ENCODE peak calls at places on chromosomes 4 and X, in eight cellular contexts. W, I, P, L, E, S, Q and C are unnamed samples. For H3K9me3, the result is how much of the 10 kb centered on the place peaks cover.

GRCh38 chr4:53510981-53511380 is 80.3 kb downstream of the LNX1 start:
- DNase-seq in L (no peak), Q (no peak), P (no peak), E (no peak), S (no peak), I (no peak), W (no peak), C (no peak)

GRCh38 chrX:119734897-119735339 is 23.5 kb upstream of the SOWAHD start:
- DNase-seq in E (no peak), S (no peak), I (no peak), W (peak), L (no peak), Q (peak), P (no peak), C (no peak)

GRCh38 chr4:73021634-73022033 is 47.9 kb downstream of the COX18 start:
- DNase-seq in S (no peak), E (no peak), P (no peak), W (no peak), Q (no peak), I (no peak), L (no peak), C (no peak)

GRCh38 chr4:141140271-141141205 is 7.3 kb upstream of the RNF150 start:
- DNase-seq in S (no peak), W (no peak), E (no peak), L (no peak), Q (no peak), P (no peak), I (no peak), C (no peak)

GRCh38 chrX:118510076-118510475 is 14.5 kb downstream of the DOCK11 start:
- DNase-seq in P (no peak), S (no peak), I (no peak), E (no peak), Q (peak), W (no peak), L (no peak), C (no peak)

GRCh38 chr4:182510836-182511235 is 267.6 kb downstream of the TENM3 start:
- DNase-seq in S (no peak), I (no peak), W (no peak), E (no peak), L (no peak), P (no peak), Q (no peak), C (no peak)

GRCh38 chr4:2415881-2416563 is 2.4 kb downstream of the ZFYVE28 start:
- DNase-seq in S (no peak), I (no peak), L (no peak), W (no peak), P (no peak), E (no peak), Q (no peak), C (no peak)

GRCh38 chrX:151458824-151459223 is 61.8 kb downstream of the VMA21 start:
- DNase-seq in L (no peak), P (no peak), E (no peak), S (no peak), W (no peak), I (no peak), Q (no peak), C (no peak)

GRCh38 chr4:166169111-166169510 is 296.1 kb downstream of the TLL1 start:
- DNase-seq in I (no peak), S (no peak), L (peak), E (no peak), W (no peak), P (no peak), Q (no peak), C (no peak)

GRCh38 chr4:166162327-166162726 is 289.3 kb downstream of the TLL1 start:
- DNase-seq in Q (no peak), P (no peak), L (no peak), W (no peak), I (no peak), E (no peak), S (no peak), C (no peak)

DNA sequence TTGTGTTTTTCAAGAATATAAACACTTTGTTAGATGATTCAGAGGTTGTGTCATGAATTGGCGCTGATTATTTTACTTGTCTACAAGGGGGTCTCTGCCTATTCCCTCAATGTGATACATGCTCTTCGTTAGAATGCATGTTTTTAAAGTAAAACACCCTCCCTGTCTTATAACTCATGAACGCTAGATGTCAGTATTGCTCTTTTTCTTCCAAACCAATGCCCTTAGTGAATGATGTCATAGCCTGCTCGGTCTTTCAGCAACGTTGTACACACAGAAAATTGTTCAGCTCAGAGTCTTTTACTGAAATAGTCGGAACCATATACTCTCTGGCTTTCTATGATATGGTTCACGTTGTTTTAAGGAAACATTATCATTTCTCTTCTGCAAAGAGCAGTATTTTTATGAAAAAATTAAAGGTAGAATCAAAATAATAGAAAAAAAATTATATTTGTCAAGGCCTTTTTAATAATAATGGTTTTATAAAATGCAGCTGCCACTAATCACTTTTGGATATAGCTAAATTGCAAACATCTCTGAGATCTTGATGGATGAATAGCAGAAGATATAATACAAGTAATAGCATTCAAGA is 292.9 kb downstream of the TLL1 start:
- DNase-seq in E (peak), Q (no peak), P (peak), I (no peak), S (no peak), W (no peak), L (no peak), C (no peak)
- H3K9me3 ChIP-seq in E (under half), Q (under half), P (under half), I (under half), S (under half), W (under half), L (under half), C (under half)

GRCh38 chr4:92253986-92254671 is 49.6 kb upstream of the GRID2 start:
- DNase-seq in W (no peak), I (no peak), P (no peak), S (no peak), E (no peak), L (peak), Q (no peak), C (no peak)

GRCh38 chr4:92257931-92258857 is 45.6 kb upstream of the GRID2 start:
- DNase-seq in E (no peak), Q (no peak), L (peak), W (no peak), I (no peak), S (no peak), P (no peak), C (no peak)

GRCh38 chr4:92254767-92255442 is 48.9 kb upstream of the GRID2 start:
- DNase-seq in I (no peak), W (no peak), S (no peak), L (peak), Q (no peak), E (no peak), P (no peak), C (no peak)

GRCh38 chr4:92253550-92253949 is 50.2 kb upstream of the GRID2 start:
- DNase-seq in W (no peak), I (no peak), P (no peak), L (peak), S (no peak), E (no peak), Q (no peak), C (no peak)

GRCh38 chr4:92255920-92256244 is 47.9 kb upstream of the GRID2 start:
- DNase-seq in L (no peak), E (no peak), W (no peak), I (no peak), S (no peak), Q (no peak), P (no peak), C (no peak)
- H3K9me3 ChIP-seq in L (under half), E (under half), W (under half), I (under half), S (under half), Q (under half), P (under half), C (under half)

DNA sequence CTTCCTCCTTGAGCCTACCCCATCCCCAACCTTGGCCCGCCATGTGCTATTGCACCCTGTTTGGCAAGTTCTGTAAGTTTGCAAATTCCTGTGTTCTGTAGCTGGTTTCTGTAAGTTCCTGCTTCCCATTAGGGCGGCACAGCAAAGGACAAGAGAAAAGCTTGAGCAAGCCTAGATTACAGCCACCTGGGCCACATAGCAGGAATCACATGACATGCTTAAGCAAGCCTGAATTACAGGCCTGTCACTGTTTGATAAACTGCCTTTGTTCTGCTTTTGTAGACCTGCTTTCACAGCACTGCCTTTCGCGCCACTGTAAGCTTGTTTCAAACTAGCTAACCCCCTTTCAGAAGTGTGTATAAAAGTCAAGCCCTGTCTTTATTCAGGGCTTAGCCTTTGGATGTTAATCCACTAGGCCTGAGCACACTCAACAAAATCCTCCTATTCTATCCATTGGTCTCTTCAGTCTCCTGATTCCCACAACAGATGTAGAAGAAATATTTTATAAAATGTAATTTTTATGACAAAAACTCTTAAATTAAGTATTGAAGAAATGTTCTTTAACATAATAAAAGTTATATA is 906.8 kb upstream of the NDST4 start:
- DNase-seq in I (no peak), W (no peak), S (no peak), P (no peak), E (no peak), Q (no peak), L (no peak), C (no peak)
- H3K9me3 ChIP-seq in I (under half), W (under half), S (under half), P (under half), E (under half), Q (under half), L (under half), C (under half)

GRCh38 chr4:108498925-108499324 is 121.5 kb upstream of the RPL34 start:
- DNase-seq in S (no peak), Q (no peak), L (no peak), P (no peak), W (no peak), I (no peak), E (no peak), C (no peak)

GRCh38 chr4:108493596-108493931 is 126.8 kb upstream of the RPL34 start:
- DNase-seq in P (no peak), W (no peak), E (no peak), Q (no peak), I (no peak), S (no peak), L (no peak), C (no peak)

DNA sequence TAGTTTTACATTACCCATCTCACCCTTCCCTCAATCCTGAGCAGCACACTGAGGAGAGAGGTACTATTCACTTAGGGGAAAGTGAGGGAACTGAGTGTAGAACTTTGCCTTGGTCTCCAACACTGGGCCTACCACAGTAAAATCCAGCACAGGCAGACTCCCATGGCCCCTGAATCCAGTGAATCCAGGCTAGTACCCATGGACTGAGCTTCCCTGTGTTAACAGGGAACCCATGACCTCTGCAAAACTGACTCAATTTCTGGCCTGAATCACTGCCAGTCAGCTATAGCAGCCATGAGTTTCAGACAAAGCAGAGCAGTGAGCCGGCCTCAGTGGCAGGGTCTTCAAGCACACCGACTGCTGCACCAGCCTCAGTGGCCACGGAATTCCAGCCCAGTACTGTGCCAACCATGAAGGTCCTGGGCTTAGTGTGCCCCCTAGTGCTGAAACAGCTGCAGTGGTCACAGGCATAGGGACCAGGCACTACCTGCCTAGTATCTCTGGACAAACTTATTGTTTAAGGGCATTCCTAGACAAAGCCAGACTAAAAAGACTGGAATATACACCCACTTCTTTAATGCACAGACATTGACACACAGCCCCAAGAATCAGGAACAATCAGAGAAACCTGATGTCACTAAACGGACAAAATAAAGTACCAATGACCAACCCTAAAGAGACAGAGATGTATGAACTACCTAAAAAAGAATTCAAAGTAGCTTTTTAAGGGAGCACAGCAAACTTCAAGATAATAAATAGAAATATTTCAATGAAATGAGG is 127.4 kb upstream of the RPL34 start:
- DNase-seq in Q (no peak), S (no peak), L (peak), E (no peak), P (no peak), W (no peak), I (no peak), C (no peak)
- H3K9me3 ChIP-seq in Q (under half), S (under half), L (under half), E (under half), P (under half), W (under half), I (under half), C (under half)

GRCh38 chrX:148268646-148269045 is 231.8 kb upstream of the AFF2 start:
- DNase-seq in S (no peak), L (no peak), W (no peak), P (no peak), I (no peak), Q (no peak), E (no peak), C (no peak)

GRCh38 chrX:148271263-148271662 is 229.2 kb upstream of the AFF2 start:
- DNase-seq in S (no peak), L (no peak), I (no peak), Q (no peak), E (no peak), P (no peak), W (no peak), C (no peak)

GRCh38 chrX:148270499-148270898 is 229.9 kb upstream of the AFF2 start:
- DNase-seq in E (no peak), S (no peak), P (no peak), L (no peak), Q (no peak), I (no peak), W (no peak), C (no peak)

GRCh38 chrX:148269513-148269912 is 230.9 kb upstream of the AFF2 start:
- DNase-seq in L (no peak), S (no peak), I (no peak), W (no peak), Q (no peak), E (no peak), P (no peak), C (no peak)

GRCh38 chrX:148265829-148266228 is 234.6 kb upstream of the AFF2 start:
- DNase-seq in E (no peak), L (no peak), P (no peak), Q (no peak), W (no peak), I (no peak), S (no peak), C (no peak)
- H3K9me3 ChIP-seq in E (under half), L (under half), P (under half), Q (under half), W (under half), I (under half), S (under half), C (under half)

GRCh38 chrX:916235-916609 is 285.6 kb downstream of the SHOX start:
- DNase-seq in L (no peak), Q (no peak), S (no peak), P (no peak), I (no peak), E (no peak), W (no peak), C (no peak)

GRCh38 chrX:915427-916234 is 285.0 kb downstream of the SHOX start:
- DNase-seq in P (no peak), L (no peak), W (no peak), I (no peak), Q (no peak), E (no peak), S (no peak), C (no peak)

GRCh38 chrX:912677-913076 is 282.1 kb downstream of the SHOX start:
- DNase-seq in Q (no peak), I (no peak), W (no peak), L (no peak), E (no peak), S (no peak), P (no peak), C (no peak)
- H3K9me3 ChIP-seq in Q (under half), I (under half), W (under half), L (under half), E (under half), S (under half), P (under half), C (under half)

GRCh38 chrX:115941388-115941787 is 229.2 kb upstream of the AGTR2 start:
- DNase-seq in S (no peak), E (no peak), W (no peak), P (no peak), I (no peak), Q (no peak), L (no peak), C (no peak)

GRCh38 chrX:115940888-115941332 is 229.6 kb upstream of the AGTR2 start:
- DNase-seq in Q (no peak), E (peak), L (peak), P (no peak), W (no peak), S (no peak), I (peak), C (no peak)

GRCh38 chrX:115939070-115939469 is 231.5 kb upstream of the AGTR2 start:
- DNase-seq in Q (no peak), S (no peak), W (no peak), I (no peak), E (no peak), P (no peak), L (no peak), C (no peak)

GRCh38 chrX:115940348-115940747 is 230.2 kb upstream of the AGTR2 start:
- DNase-seq in I (no peak), L (no peak), E (no peak), S (no peak), P (no peak), W (no peak), Q (no peak), C (no peak)

GRCh38 chrX:115939636-115940160 is 230.8 kb upstream of the AGTR2 start:
- DNase-seq in W (no peak), I (no peak), P (no peak), L (no peak), S (no peak), E (no peak), Q (no peak), C (no peak)
- H3K9me3 ChIP-seq in W (under half), I (under half), P (under half), L (under half), S (under half), E (under half), Q (under half), C (under half)

DNA sequence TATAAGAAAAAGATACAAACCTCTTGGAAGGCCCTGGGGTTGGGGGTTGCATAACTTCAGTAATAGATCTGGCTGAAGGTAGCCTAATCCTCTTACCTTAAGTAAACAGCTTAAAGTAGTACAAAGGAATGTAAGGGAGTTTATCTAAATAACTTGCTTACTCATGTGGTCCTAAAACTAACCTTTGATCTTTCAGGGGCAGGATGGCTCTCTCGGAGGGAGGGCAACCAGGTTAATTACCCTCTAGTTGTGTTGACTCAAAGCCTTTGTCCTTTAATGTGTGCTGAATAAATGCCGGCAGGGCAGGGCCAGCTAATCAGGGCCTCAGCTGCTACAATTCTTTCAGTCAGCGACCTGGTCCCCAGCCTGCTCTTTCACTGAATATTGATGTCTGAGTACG is 822.0 kb upstream of the SLIT2 start:
- DNase-seq in Q (no peak), L (peak), S (no peak), E (peak), P (no peak), I (no peak), W (no peak), C (no peak)
- H3K9me3 ChIP-seq in Q (under half), L (under half), S (under half), E (under half), P (under half), I (under half), W (under half), C (under half)

GRCh38 chr4:48002267-48002666 is 14.2 kb downstream of the CNGA1 start:
- DNase-seq in W (no peak), Q (no peak), I (no peak), E (no peak), P (no peak), S (no peak), L (no peak), C (no peak)
- H3K9me3 ChIP-seq in W (under half), Q (under half), I (under half), E (under half), P (under half), S (under half), L (under half), C (under half)

DNA sequence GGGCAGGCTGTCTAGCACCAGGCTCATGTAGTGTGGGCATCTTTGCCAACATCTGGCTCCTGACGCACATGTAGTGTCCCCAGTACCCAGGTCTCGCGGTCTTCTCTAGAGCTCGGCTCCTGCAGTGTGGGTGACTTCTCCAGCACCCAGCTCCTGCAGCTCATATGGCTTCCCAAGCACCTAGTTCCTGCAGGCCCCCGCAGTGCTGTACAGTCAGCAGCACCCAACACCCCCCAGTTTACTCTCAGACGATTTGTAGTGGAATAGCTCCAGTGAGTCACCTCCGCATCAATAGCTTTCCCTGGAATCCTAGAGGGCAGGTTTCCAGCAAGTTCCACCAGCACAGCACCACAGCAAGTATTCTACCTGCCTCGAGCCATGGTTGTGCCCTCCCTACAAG is 30.9 kb downstream of the ZNF41 start:
- DNase-seq in W (no peak), P (no peak), E (no peak), L (no peak), Q (no peak), I (no peak), S (no peak), C (no peak)
- H3K9me3 ChIP-seq in W (under half), P (under half), E (under half), L (half or more), Q (under half), I (under half), S (under half), C (under half)